ENCODE peak calls at places on chromosomes 5 and 9, in five cellular contexts. Q, J, M, Z and S are unnamed samples.

GRCh38 chr5:6714221-6715041 is 1.2 kb downstream of the TENT4A start:
- DNase-seq in Z (no peak), Q (no peak), J (peak), M (peak), S (no peak)

GRCh38 chr5:76688836-76689235 is 27.1 kb upstream of the F2R start:
- DNase-seq in M (no peak), J (no peak), Z (no peak), Q (no peak), S (no peak)

GRCh38 chr5:402615-403359 is 40.2 kb upstream of the EXOC3 start:
- DNase-seq in Q (no peak), Z (no peak), J (no peak), M (no peak), S (no peak)

GRCh38 chr5:77845273-77845646 is 69.1 kb upstream of the TBCA start:
- DNase-seq in Z (no peak), Q (no peak), M (no peak), J (no peak), S (no peak)

GRCh38 chr5:67677422-67677970 is 480.9 kb upstream of the CD180 start:
- DNase-seq in Q (no peak), Z (no peak), M (no peak), J (no peak), S (peak)

GRCh38 chr5:61631438-61631941 is 299.4 kb downstream of the ZSWIM6 start:
- DNase-seq in M (no peak), J (no peak), Z (peak), Q (no peak), S (peak)

GRCh38 chr5:128334010-128334716 is 203.9 kb downstream of the FBN2 start:
- DNase-seq in Q (no peak), J (no peak), M (no peak), Z (no peak), S (no peak)

GRCh38 chr9:15354713-15355112 is 47.7 kb upstream of the TTC39B start:
- DNase-seq in Q (no peak), Z (no peak), J (no peak), M (no peak), S (peak)

GRCh38 chr5:168747987-168748777 is 169.0 kb upstream of the PANK3 start:
- DNase-seq in J (no peak), Q (peak), M (peak), Z (no peak), S (peak)

GRCh38 chr5:142829821-142830220 is 59.6 kb downstream of the ARHGAP26 start:
- DNase-seq in Q (no peak), M (no peak), J (no peak), Z (no peak), S (no peak)

GRCh38 chr5:110441035-110441434 is 285.4 kb downstream of the TMEM232 start:
- DNase-seq in Q (no peak), M (peak), J (no peak), Z (peak), S (peak)

GRCh38 chr9:124346347-124347163 is 68.7 kb downstream of the PSMB7 start:
- DNase-seq in J (no peak), Q (no peak), M (no peak), Z (no peak), S (no peak)

GRCh38 chr9:7150153-7150890 is 392.5 kb downstream of the KDM4C start:
- DNase-seq in Z (no peak), J (peak), M (no peak), Q (peak), S (no peak)

GRCh38 chr5:31993182-31993961 is 180.7 kb downstream of the GOLPH3 start:
- DNase-seq in J (no peak), M (no peak), Z (peak), Q (no peak), S (no peak)